ENCODE peak calls at places on chromosomes 13 and 19, in five cellular contexts. G is tibial nerve, L is SJSA1, T is iPS DF 6.9, N is mesenchymal stem cell. K is an unnamed sample.

GRCh38 chr19:57830071-57830602 is at the start of gene ZNF587B:
- DNase-seq in G (no peak), L (peak; percentile 11), T (peak; percentile 93), N (peak; percentile 88), K (peak; percentile 20)

GRCh38 chr13:108102771-108103170 is 112.6 kb downstream of the LIG4 start:
- DNase-seq in G (no peak), L (no peak), T (no peak), N (no peak), K (no peak)

GRCh38 chr13:43284162-43284561 is 260.8 kb downstream of the DNAJC15 start:
- DNase-seq in G (no peak), L (peak; percentile 69), T (no peak), N (peak; percentile 55), K (no peak)

GRCh38 chr13:102571075-102571474 is 25.7 kb upstream of the TPP2 start:
- DNase-seq in G (no peak), L (no peak), T (peak; percentile 11), N (no peak), K (no peak)

GRCh38 chr19:36113895-36114762 is 546 bp downstream of the POLR2I start:
- DNase-seq in G (no peak), L (no peak), T (no peak), N (peak; percentile 71), K (no peak)

GRCh38 chr19:35592226-35592625 is 6.3 kb downstream of the PMIS2 start:
- DNase-seq in G (no peak), L (no peak), T (peak; percentile 68), N (peak; percentile 24), K (peak; percentile 11)

GRCh38 chr13:77002590-77003190 is 10.8 kb downstream of the CLN5 start:
- DNase-seq in G (no peak), L (no peak), T (no peak), N (peak; percentile 55), K (no peak)

GRCh38 chr13:113060557-113061270 is 44.9 kb upstream of the F7 start:
- DNase-seq in G (no peak), L (no peak), T (no peak), N (no peak), K (no peak)

GRCh38 chr13:60933638-60934037 is 482.0 kb downstream of the PCDH20 start:
- DNase-seq in G (no peak), L (no peak), T (no peak), N (no peak), K (no peak)

GRCh38 chr19:52592301-52592700 is 22.2 kb downstream of the ZNF701 start:
- DNase-seq in G (no peak), L (no peak), T (no peak), N (no peak), K (no peak)

GRCh38 chr19:18416778-18417249 is 2.4 kb upstream of the SSBP4 start:
- DNase-seq in G (peak; percentile 92), L (peak; percentile 73), T (no peak), N (peak; percentile 97), K (peak; percentile 70)

GRCh38 chr13:101530293-101530692 is 77.8 kb downstream of the ITGBL1 start:
- DNase-seq in G (no peak), L (no peak), T (no peak), N (no peak), K (no peak)

GRCh38 chr13:101527130-101527529 is 74.7 kb downstream of the ITGBL1 start:
- DNase-seq in G (no peak), L (no peak), T (no peak), N (no peak), K (no peak)

GRCh38 chr13:101523732-101524131 is 71.3 kb downstream of the ITGBL1 start:
- DNase-seq in G (no peak), L (peak; percentile 34), T (no peak), N (peak; percentile 25), K (no peak)

GRCh38 chr13:101535192-101535746 is 82.8 kb downstream of the ITGBL1 start:
- DNase-seq in G (no peak), L (no peak), T (no peak), N (no peak), K (no peak)

DNA sequence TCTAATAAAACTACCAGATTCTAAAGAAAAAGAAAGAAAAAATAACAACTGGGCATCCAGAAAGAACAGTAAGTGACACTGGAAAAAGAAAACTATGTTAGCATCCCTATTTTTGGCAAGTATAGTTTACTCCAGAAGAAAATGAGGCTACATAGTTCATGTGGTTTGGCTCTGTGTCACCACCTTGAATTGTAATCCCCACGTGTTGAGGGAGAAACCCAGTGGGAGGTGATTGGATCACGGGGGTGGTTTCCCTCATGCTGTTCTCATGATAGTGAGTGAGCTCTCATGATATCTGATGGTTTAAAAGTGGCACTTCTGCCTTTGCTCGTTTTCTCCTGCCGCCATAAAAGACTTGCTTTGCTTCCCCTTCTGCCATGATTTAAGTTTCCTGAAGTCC is 76.9 kb downstream of the ITGBL1 start:
- DNase-seq in G (no peak), L (no peak), T (no peak), N (peak; percentile 60), K (no peak)
- H3K4me1 ChIP-seq in G (no peaks in the 10 kb centered on the region), L (peaks cover 8% of the 10 kb centered on the region), T (no peaks in the 10 kb centered on the region), N (no peaks in the 10 kb centered on the region), K (no peaks in the 10 kb centered on the region)

DNA sequence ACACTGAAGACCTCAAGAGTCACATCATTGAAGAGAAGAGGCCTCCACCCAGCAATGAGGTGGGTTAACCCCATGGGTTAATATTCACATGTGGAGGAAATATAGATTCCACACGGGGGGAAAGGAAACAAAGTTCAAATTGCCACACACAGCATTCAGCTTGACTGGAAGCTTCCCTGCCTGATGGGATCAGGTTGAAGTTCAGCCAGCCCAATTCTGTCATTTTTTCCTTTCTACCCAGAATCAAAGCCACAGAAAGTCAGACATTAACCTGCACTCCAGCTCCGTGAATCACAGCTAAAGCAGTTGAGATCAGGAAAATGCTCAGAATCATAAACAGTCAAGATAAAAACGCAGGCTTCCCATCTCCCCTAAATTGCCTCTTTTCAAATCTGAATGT is 208.7 kb upstream of the OBI1 start:
- DNase-seq in G (no peak), L (no peak), T (no peak), N (no peak), K (no peak)
- H3K9me3 ChIP-seq in G (no peaks in the 10 kb centered on the region), L (peaks cover 2% of the 10 kb centered on the region), T (no peaks in the 10 kb centered on the region), N (peaks cover 4% of the 10 kb centered on the region), K (no peaks in the 10 kb centered on the region)

DNA sequence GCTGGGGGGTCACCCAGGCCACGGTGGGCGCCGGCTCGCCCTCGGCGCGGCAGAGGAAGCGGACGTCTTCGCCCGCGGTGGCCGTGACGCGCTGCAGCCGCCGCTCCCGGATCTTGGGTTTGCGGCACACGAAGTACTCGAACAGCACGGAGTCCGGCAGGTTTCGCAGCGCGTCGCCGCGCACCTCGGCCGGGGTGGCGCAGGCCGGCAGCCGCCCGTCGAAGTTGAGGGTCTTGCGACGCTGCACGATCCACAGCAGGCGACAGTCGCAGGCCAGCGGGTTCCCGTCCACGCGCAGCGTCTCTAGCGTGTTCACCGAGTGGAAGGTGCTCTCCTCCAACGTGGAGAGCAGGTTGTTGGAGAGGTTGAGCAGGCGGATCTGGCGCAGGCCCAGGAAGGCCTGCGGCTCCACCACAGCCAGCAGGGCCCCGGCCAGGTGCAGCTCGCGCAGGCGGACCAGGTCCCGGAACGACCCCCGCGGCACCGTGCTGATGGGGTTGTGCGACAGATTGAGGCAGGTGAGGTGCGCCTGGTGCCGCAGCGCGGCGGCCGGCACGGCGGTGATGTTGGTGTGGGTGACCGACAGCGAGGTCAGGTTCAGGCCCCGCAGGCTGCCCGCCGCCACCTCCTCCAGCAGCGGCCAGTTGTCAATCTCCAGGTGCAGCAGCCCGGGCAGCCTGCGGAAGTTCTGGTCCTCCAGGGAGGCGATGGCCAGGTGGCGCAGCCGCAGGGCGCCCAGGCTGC is 8.6 kb upstream of the PEAK3 start:
- DNase-seq in G (no peak), L (no peak), T (no peak), N (no peak), K (peak; percentile 43)
- H3K4me1 ChIP-seq in G (no peaks in the 10 kb centered on the region), L (no peaks in the 10 kb centered on the region), T (peaks cover 4% of the 10 kb centered on the region), N (peaks cover 22% of the 10 kb centered on the region), K (peaks cover 18% of the 10 kb centered on the region)

GRCh38 chr13:38566023-38566422 is 120.9 kb upstream of the FREM2 start:
- DNase-seq in G (no peak), L (no peak), T (no peak), N (no peak), K (no peak)

GRCh38 chr13:38564751-38565150 is 122.1 kb upstream of the FREM2 start:
- DNase-seq in G (no peak), L (no peak), T (no peak), N (no peak), K (no peak)

GRCh38 chr13:38566526-38566925 is 120.4 kb upstream of the FREM2 start:
- DNase-seq in G (no peak), L (no peak), T (no peak), N (no peak), K (no peak)

GRCh38 chr13:38575427-38575826 is 111.5 kb upstream of the FREM2 start:
- DNase-seq in G (no peak), L (no peak), T (no peak), N (no peak), K (no peak)

GRCh38 chr13:38570706-38571105 is 116.2 kb upstream of the FREM2 start:
- DNase-seq in G (no peak), L (no peak), T (no peak), N (no peak), K (no peak)
- H3K9me3 ChIP-seq in G (no peaks in the 10 kb centered on the region), L (no peaks in the 10 kb centered on the region), T (no peaks in the 10 kb centered on the region), N (no peaks in the 10 kb centered on the region), K (no peaks in the 10 kb centered on the region)

DNA sequence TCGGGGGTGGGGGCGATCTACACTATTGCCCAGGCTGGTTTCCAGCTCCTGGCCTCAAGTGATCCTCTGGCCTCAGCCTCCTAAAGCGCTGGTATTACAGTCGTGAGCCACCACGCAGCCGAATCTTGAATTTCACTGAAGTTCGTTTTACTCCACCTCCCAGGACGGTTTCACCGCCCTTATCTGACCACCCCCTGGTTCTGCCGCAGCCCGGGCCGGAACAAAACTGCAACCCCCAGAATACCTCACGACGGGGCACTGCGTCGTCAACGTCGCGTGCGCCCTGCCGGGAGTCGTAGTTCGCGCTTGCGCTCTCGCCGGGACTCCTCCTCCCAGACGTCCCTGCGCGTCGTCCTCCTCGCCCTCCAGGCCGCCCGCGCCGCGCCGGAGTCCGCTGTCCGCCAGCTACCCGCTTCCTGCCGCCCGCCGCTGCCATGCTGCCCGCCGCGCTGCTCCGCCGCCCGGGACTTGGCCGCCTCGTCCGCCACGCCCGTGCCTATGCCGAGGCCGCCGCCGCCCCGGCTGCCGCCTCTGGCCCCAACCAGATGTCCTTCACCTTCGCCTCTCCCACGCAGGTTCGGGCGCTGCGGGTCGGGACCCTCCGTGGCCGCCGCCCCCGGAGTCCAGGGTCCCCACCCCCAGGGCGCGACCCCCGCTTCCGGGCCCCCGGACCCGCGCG is at the start of gene ATP5F1D:
- DNase-seq in G (peak; percentile 84), L (peak; percentile 87), T (no peak), N (peak; percentile 95), K (peak; percentile 83)
- H3K4me1 ChIP-seq in G (peaks cover 5% of the 10 kb centered on the region), L (peaks cover 66% of the 10 kb centered on the region), T (peaks cover 7% of the 10 kb centered on the region), N (peaks cover 56% of the 10 kb centered on the region), K (peaks cover 53% of the 10 kb centered on the region)

GRCh38 chr19:22595422-22595821 is 38.7 kb upstream of the ZNF492 start:
- DNase-seq in G (no peak), L (no peak), T (no peak), N (no peak), K (no peak)

GRCh38 chr19:22600690-22601648 is 33.2 kb upstream of the ZNF492 start:
- DNase-seq in G (no peak), L (no peak), T (no peak), N (no peak), K (no peak)

GRCh38 chr19:22595918-22596341 is 38.2 kb upstream of the ZNF492 start:
- DNase-seq in G (peak; percentile 50), L (no peak), T (no peak), N (no peak), K (no peak)
- H3K9me3 ChIP-seq in G (no peaks in the 10 kb centered on the region), L (peaks cover 14% of the 10 kb centered on the region), T (peaks cover 16% of the 10 kb centered on the region), N (peaks cover 58% of the 10 kb centered on the region), K (no peaks in the 10 kb centered on the region)